ENCODE peak calls at places on chromosomes 7 and 10, in eight cellular contexts. F, E, Z, Y, A, P, U and H are unnamed samples.

GRCh38 chr7:113812881-113813280 is 105.9 kb downstream of the PPP1R3A start:
- DNase-seq in F (no peak), E (no peak), Z (no peak), Y (no peak), A (peak), P (no peak), U (no peak), H (no peak)

GRCh38 chr10:93412801-93413200 is 69.3 kb downstream of the MYOF start:
- DNase-seq in F (no peak), E (no peak), Z (no peak), Y (no peak), A (no peak), P (no peak), U (no peak), H (no peak)

GRCh38 chr10:99438890-99439289 is 8.5 kb upstream of the GOT1 start:
- DNase-seq in F (no peak), E (no peak), Z (no peak), Y (no peak), A (no peak), P (no peak), U (no peak), H (no peak)

GRCh38 chr10:184911-185310 is 49.7 kb downstream of the ZMYND11 start:
- DNase-seq in F (no peak), E (no peak), Z (peak), Y (peak), A (peak), P (no peak), U (no peak), H (no peak)

GRCh38 chr10:125159486-125159931 is 854 bp downstream of the CTBP2 start:
- DNase-seq in F (no peak), E (no peak), Z (no peak), Y (no peak), A (no peak), P (peak), U (no peak), H (no peak)

GRCh38 chr7:129066290-129067131 is 11.6 kb upstream of the TNPO3 start:
- DNase-seq in F (no peak), E (no peak), Z (peak), Y (peak), A (peak), P (peak), U (no peak), H (no peak)

GRCh38 chr10:94138391-94138790 is 144.7 kb downstream of the PLCE1 start:
- DNase-seq in F (no peak), E (no peak), Z (peak), Y (no peak), A (peak), P (no peak), U (no peak), H (no peak)

GRCh38 chr10:31731711-31732110 is 196.9 kb downstream of the ARHGAP12 start:
- DNase-seq in F (no peak), E (no peak), Z (no peak), Y (no peak), A (no peak), P (no peak), U (no peak), H (no peak)

GRCh38 chr10:29699621-29700020 is 64.8 kb upstream of the SVIL start:
- DNase-seq in F (no peak), E (no peak), Z (no peak), Y (no peak), A (no peak), P (no peak), U (no peak), H (no peak)

GRCh38 chr10:72009430-72010081 is 45.4 kb downstream of the CHST3 start:
- DNase-seq in F (no peak), E (no peak), Z (peak), Y (peak), A (peak), P (peak), U (no peak), H (no peak)

GRCh38 chr7:49174396-49174795 is 250.0 kb downstream of the CDC14C start:
- DNase-seq in F (no peak), E (no peak), Z (no peak), Y (peak), A (no peak), P (no peak), U (no peak), H (no peak)

GRCh38 chr10:113517165-113517892 is 35.5 kb upstream of the HABP2 start:
- DNase-seq in F (no peak), E (no peak), Z (no peak), Y (no peak), A (no peak), P (no peak), U (no peak), H (no peak)

GRCh38 chr7:80393786-80394185 is 118.1 kb downstream of the GNAT3 start:
- DNase-seq in F (no peak), E (no peak), Z (no peak), Y (no peak), A (no peak), P (no peak), U (no peak), H (no peak)

GRCh38 chr10:14758994-14759664 is 15.6 kb downstream of the FAM107B start:
- DNase-seq in F (peak), E (no peak), Z (no peak), Y (no peak), A (no peak), P (no peak), U (no peak), H (peak)

DNA sequence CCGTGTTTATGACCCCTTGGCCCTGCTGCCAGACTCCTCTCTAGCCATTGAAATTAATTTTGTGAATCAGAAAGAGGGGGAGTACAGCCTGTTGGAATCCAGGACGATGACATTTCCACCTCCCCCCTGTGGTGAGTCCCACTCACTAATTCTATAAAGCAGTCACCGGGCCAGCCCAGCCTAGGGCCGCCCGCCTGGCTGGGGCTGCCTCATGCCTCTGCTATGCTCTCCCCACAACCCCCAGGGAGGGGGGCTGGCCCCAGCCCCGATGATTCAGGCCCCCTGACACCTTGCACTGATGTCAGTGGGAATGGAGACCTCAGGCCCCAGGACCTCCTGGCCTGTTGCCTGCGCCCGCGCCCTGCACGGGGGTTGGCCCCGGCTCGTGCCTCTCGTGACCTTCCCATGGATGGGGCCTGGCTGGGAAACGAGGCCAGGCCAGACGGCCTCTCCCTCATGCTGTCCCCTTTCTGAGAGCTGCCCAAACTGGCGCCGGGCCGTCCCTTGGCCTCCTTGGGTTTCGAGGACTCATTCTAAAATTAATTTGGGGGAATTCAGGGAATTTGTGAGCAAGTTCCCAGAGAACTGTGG is 34.0 kb downstream of the TMEM270 start:
- DNase-seq in F (no peak), E (no peak), Z (peak), Y (peak), A (peak), P (peak), U (no peak), H (no peak)
- TF ChIP-seq CTCF in F (no peak), E (no peak), Z (no peak), Y (no peak), A (peak), P (peak), U (no peak), H (no peak)

DNA sequence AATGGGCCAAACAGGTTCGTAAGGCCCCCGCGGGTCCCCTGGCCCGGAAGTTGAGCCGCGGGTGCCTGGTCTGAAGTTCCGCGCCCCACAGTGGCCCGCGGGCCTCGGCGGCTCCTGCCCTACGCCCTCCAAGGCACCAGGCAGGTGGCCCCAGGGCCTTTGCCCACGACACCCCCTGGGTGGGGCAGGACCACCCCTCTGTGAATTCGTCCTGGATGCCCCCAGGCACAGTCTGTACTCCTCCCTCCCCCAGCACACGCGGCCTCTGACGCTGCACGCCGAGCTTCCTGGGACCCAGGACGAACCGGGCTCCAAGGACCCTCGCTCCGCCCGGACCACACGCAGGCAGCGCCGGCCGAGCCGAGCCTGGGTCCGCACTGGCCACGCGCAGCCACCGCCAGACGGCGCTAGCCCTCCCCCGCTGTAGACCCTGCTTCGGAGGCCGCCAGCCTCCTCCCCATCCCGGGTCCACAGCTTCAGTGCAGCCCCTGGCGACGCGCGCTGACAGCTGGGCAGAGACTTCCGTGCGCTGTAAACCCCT is 810 bp upstream of the TCERG1L start:
- DNase-seq in F (no peak), E (peak), Z (no peak), Y (no peak), A (no peak), P (peak), U (no peak), H (no peak)
- TF ChIP-seq CTCF in F (no peak), E (peak), Z (no peak), Y (no peak), A (no peak), P (peak), U (no peak), H (no peak)

DNA sequence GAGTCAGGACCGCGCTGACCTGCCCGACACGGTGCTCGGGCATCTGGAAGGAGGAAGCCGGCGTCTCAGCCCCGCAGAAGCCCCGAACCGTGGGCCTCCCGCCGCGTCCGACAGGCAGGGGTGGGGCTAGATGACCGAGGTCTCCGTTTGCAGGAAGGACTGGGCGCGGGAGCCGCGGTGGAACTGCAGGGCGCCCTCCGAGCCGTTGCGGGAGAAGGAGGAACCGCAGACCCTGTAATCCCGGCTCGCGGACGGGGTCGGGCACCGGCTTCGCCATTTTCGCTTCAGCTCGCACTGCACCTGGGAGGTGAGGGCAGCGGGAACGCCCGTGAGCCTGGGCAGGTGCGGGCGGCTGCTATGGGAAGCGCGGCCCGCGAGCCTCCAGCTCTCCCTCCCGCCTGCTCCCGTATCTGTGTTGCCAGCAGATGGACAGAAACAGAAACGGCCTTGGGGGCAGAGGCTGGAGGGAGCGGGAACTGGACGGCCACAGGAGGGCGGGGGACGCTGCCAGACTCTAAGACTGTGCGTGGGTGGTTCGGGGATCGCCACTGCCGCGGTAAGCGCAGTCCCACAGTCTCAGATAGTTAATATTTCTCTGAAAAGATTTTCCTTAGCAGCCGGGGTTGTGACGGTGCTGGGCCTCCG is 114.1 kb downstream of the VIPR2 start:
- DNase-seq in F (peak), E (peak), Z (peak), Y (no peak), A (no peak), P (peak), U (no peak), H (peak)
- TF ChIP-seq CTCF in F (peak), E (peak), Z (peak), Y (no peak), A (no peak), P (peak), U (no peak), H (peak)

GRCh38 chr7:26551740-26552139 is 260.1 kb downstream of the SNX10 start:
- DNase-seq in F (no peak), E (no peak), Z (no peak), Y (no peak), A (no peak), P (no peak), U (no peak), H (no peak)

GRCh38 chr7:26550492-26550891 is 258.8 kb downstream of the SNX10 start:
- DNase-seq in F (no peak), E (no peak), Z (no peak), Y (peak), A (no peak), P (no peak), U (no peak), H (peak)

GRCh38 chr7:26553128-26553527 is 261.5 kb downstream of the SNX10 start:
- DNase-seq in F (no peak), E (no peak), Z (no peak), Y (no peak), A (no peak), P (no peak), U (no peak), H (no peak)

GRCh38 chr7:26547156-26547555 is 255.5 kb downstream of the SNX10 start:
- DNase-seq in F (no peak), E (no peak), Z (no peak), Y (no peak), A (no peak), P (no peak), U (no peak), H (no peak)

GRCh38 chr7:26549281-26549943 is 257.8 kb downstream of the SNX10 start:
- DNase-seq in F (no peak), E (no peak), Z (no peak), Y (peak), A (no peak), P (no peak), U (no peak), H (peak)
- TF ChIP-seq CTCF in F (peak), E (peak), Z (no peak), Y (peak), A (no peak), P (no peak), U (no peak), H (peak)